ENCODE peak calls at places on chromosome 18, in six cellular contexts. F is K562, Z is HCT116, N is GM12878, T is HepG2, P is H1. V is an unnamed sample. For H3K4me1, the result is how much of the 10 kb centered on the place peaks cover.

GRCh38 chr18:60549338-60549960 is 176.9 kb upstream of the MC4R start:
- DNase-seq in N (no peak), P (peak), F (peak), Z (peak), T (peak), V (peak)

GRCh38 chr18:36179562-36180334 is 7.5 kb upstream of the MOCOS start:
- DNase-seq in T (no peak), Z (no peak), N (no peak), P (no peak), F (peak), V (no peak)

GRCh38 chr18:12394428-12394827 is 13.3 kb upstream of the PRELID3A start:
- DNase-seq in N (no peak), F (no peak), P (no peak), T (no peak), Z (no peak), V (no peak)

GRCh38 chr18:9869713-9870430 is 15.9 kb upstream of the TXNDC2 start:
- DNase-seq in P (no peak), T (peak), N (peak), Z (peak), F (peak), V (no peak)

GRCh38 chr18:31497711-31498449 is at the start of gene DSG2:
- DNase-seq in T (peak), N (no peak), F (peak), P (peak), Z (no peak), V (no peak)

GRCh38 chr18:5600376-5601071 is 56.7 kb upstream of the EPB41L3 start:
- DNase-seq in Z (no peak), F (peak), T (peak), N (no peak), P (no peak), V (no peak)

GRCh38 chr18:68455229-68455603 is 259.7 kb downstream of the TMX3 start:
- DNase-seq in F (no peak), Z (no peak), N (no peak), T (no peak), P (no peak), V (no peak)

GRCh38 chr18:25826823-25827617 is 263.4 kb downstream of the SS18 start:
- DNase-seq in F (no peak), N (no peak), Z (no peak), T (peak), P (no peak), V (no peak)

GRCh38 chr18:61398961-61399632 is 65.9 kb downstream of the CDH20 start:
- DNase-seq in T (no peak), Z (no peak), P (no peak), N (no peak), F (no peak), V (no peak)

GRCh38 chr18:11310476-11311086 is 161.2 kb upstream of the PIEZO2 start:
- DNase-seq in F (peak), T (peak), Z (peak), P (no peak), N (no peak), V (peak)

GRCh38 chr18:11115268-11115667 is 34.1 kb downstream of the PIEZO2 start:
- DNase-seq in Z (no peak), F (no peak), T (no peak), N (no peak), P (no peak), V (no peak)

GRCh38 chr18:9846162-9846915 is 39.4 kb upstream of the TXNDC2 start:
- DNase-seq in Z (no peak), N (no peak), P (no peak), T (no peak), F (no peak), V (no peak)

GRCh38 chr18:34651586-34652369 is 58.3 kb upstream of the DTNA start:
- DNase-seq in P (no peak), Z (no peak), F (no peak), T (no peak), N (no peak), V (no peak)

GRCh38 chr18:72542993-72543361 is 1.2 kb downstream of the CBLN2 start:
- DNase-seq in P (no peak), T (no peak), N (no peak), F (no peak), Z (no peak), V (no peak)

GRCh38 chr18:40152859-40153258 is 1802.2 kb upstream of the PIK3C3 start:
- DNase-seq in F (no peak), T (peak), P (no peak), N (no peak), Z (no peak), V (no peak)

GRCh38 chr18:68549257-68549871 is 165.5 kb downstream of the TMX3 start:
- DNase-seq in T (no peak), N (no peak), Z (no peak), F (no peak), P (no peak), V (no peak)

GRCh38 chr18:398866-399637 is 101.4 kb downstream of the COLEC12 start:
- DNase-seq in N (no peak), P (no peak), Z (no peak), F (no peak), T (no peak), V (no peak)

GRCh38 chr18:78681934-78682333 is 297.7 kb upstream of the SALL3 start:
- DNase-seq in Z (no peak), N (no peak), T (no peak), F (no peak), P (no peak), V (no peak)

GRCh38 chr18:53838796-53839195 is 385.7 kb downstream of the MBD2 start:
- DNase-seq in F (no peak), Z (no peak), T (no peak), P (no peak), N (no peak), V (no peak)

GRCh38 chr18:68362907-68363306 is 352.0 kb downstream of the TMX3 start:
- DNase-seq in T (no peak), F (no peak), P (no peak), Z (no peak), N (no peak), V (no peak)

GRCh38 chr18:10285283-10285640 is 169.2 kb upstream of the APCDD1 start:
- DNase-seq in N (peak), P (no peak), T (no peak), F (no peak), Z (no peak), V (no peak)

GRCh38 chr18:53937037-53937436 is 287.4 kb downstream of the MBD2 start:
- DNase-seq in P (no peak), Z (no peak), T (no peak), F (no peak), N (no peak), V (no peak)

GRCh38 chr18:60446821-60447220 is 74.2 kb upstream of the MC4R start:
- DNase-seq in F (no peak), Z (no peak), N (no peak), P (no peak), T (no peak), V (no peak)

GRCh38 chr18:10856146-10856545 is 293.2 kb downstream of the PIEZO2 start:
- DNase-seq in T (no peak), P (no peak), F (no peak), N (no peak), Z (no peak), V (no peak)

GRCh38 chr18:39742015-39742466 is 2176.4 kb upstream of the CELF4 start:
- DNase-seq in N (no peak), T (no peak), P (no peak), Z (no peak), F (no peak), V (no peak)

GRCh38 chr18:67665266-67665665 is 148.7 kb upstream of the DSEL start:
- DNase-seq in T (no peak), P (no peak), F (no peak), N (no peak), Z (no peak), V (no peak)

GRCh38 chr18:49747876-49748275 is 65.5 kb downstream of the ACAA2 start:
- DNase-seq in T (no peak), N (no peak), F (no peak), P (no peak), Z (no peak), V (no peak)

GRCh38 chr18:65610939-65611338 is 139.9 kb upstream of the CDH7 start:
- DNase-seq in Z (no peak), F (no peak), N (no peak), T (no peak), P (peak), V (peak)

GRCh38 chr18:73355076-73355475 is 487.3 kb upstream of the NETO1 start:
- DNase-seq in P (no peak), N (no peak), T (no peak), F (no peak), Z (no peak), V (no peak)

GRCh38 chr18:21853020-21853419 is 112.4 kb downstream of the MIB1 start:
- DNase-seq in P (no peak), T (no peak), Z (no peak), F (no peak), N (peak), V (no peak)

GRCh38 chr18:46034230-46034629 is 37.8 kb downstream of the PSTPIP2 start:
- DNase-seq in T (no peak), F (no peak), N (no peak), Z (no peak), P (no peak), V (no peak)

DNA sequence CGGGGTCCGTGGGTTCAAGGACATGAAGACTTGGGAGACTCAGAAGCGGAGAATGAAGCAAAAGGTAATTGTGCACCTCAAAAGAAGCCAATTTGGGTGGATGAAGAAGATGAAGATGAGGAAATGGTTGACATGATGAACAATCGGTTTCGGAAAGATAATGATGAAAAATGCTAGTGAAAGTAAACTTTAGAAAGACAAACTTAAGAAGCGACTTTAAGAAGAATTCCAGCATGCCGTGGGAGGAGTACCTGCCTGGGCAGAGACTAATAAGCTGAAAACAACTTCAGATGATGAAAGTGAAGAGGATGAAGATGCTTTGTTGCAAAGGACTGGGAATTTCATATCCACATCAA is 43.5 kb downstream of the PSTPIP2 start:
- DNase-seq in N (no peak), T (no peak), F (no peak), P (no peak), Z (no peak), V (no peak)
- H3K4me3 ChIP-seq in N (peak), T (peak), F (no peak), P (peak), Z (no peak), V (no peak)

DNA sequence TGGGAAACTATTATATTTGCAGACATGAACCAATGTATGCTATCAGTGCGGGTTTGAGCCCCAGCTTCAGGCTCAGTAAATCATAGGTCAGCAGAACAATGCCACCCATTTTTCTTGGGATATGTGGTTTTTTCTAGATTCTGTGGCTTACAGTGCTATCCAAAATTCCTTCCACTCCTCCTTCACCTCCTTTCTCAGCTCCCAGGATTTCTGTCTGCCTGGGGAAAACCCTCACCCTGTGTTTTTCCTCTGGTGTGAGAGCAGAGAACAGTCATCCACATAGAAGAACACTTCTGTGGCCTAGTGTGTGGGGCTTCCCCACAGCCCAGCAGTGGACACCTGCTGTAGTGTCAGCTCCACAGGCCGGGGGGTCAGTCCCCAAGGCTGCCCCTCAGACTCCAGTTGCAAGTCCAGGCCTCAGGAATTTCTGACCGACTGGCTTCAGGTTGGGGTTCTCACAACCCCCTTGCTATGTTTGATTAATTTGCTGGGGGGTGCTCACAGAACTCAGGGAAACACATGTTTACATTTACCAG is 238.2 kb downstream of the LDLRAD4 start:
- DNase-seq in Z (no peak), N (no peak), F (no peak), T (no peak), P (no peak), V (no peak)
- H3K4me1 ChIP-seq in Z (under half), N (under half), F (under half), T (under half), P (under half), V (under half)

DNA sequence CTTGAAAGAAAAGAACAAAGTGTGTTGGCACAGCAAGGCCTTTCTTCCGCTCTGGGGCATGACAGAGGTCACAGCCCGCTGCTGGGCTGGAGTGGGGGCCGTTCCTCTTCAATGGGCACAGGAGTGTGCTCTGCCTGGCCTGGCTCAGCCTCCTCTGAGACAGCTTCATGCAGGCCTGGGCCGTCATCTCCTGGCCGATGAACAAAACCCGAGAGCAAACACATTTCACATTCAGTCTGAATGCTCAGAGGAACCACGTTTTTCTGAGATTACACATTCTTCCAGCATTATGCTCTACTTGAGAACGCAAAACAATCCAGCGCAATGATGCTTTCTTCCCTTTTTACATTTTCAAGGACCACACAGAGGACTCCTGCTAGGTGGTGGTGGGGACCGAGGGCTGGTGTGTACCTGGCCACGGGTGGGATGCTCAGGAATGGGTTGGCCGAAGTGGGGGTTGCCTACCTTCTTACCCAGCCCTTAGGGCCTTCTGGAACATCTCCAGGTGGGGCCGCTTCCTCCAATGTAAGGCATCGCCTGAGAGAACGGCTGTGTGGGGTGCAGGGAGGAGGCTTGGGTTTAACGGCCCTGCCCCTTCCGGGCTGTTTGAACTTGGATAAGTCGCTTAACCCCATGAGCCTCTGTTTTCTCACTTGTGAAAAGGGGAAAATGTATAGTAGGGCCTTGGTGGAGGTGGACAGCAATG is 34.8 kb downstream of the EMILIN2 start:
- DNase-seq in T (no peak), F (no peak), Z (no peak), N (no peak), P (no peak), V (no peak)
- TF ChIP-seq YY1 in T (no peak), F (no peak), Z (no peak), N (no peak), P (no peak), V (no peak)

GRCh38 chr18:59219672-59220163 is at the start of gene GRP:
- DNase-seq in F (no peak), N (no peak), Z (no peak), P (no peak), T (no peak), V (no peak)

GRCh38 chr18:59222341-59222740 is 2.4 kb downstream of the GRP start:
- DNase-seq in F (no peak), N (no peak), P (no peak), T (no peak), Z (no peak), V (no peak)

GRCh38 chr18:59218018-59218417 is 1.9 kb upstream of the GRP start:
- DNase-seq in N (no peak), Z (no peak), P (no peak), F (no peak), T (no peak), V (no peak)

GRCh38 chr18:59220784-59221765 is 1.1 kb downstream of the GRP start:
- DNase-seq in T (no peak), F (no peak), N (no peak), P (no peak), Z (no peak), V (no peak)

DNA sequence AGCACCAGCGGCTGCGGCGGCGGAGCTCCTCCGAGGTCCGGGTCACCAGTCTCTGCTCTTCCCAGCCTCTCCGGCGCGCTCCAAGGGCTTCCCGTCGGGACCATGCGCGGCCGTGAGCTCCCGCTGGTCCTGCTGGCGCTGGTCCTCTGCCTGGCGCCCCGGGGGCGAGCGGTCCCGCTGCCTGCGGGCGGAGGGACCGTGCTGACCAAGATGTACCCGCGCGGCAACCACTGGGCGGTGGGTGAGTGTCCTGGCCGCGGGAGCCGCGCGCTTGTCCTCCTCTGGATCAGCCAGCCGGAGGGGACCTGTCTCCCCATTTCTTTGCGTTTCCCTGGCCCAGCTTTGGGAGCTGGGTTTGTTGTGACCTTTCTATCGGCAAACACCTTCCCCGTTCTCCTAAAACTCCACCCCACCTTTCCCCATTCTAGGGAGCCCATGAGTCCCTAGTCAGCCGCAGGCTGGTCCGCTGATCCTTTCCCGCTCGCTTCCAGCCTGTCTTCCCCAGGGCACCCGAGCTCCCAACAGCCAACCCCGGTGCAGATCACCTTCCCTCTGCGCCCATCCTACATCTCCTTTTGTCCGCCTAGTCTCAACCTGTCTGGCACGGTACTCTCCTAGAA is 316 bp downstream of the GRP start:
- DNase-seq in T (no peak), F (no peak), P (no peak), N (no peak), Z (no peak), V (no peak)
- H3K4me3 ChIP-seq in T (no peak), F (no peak), P (peak), N (no peak), Z (no peak), V (peak)

GRCh38 chr18:62751977-62752376 is 36.6 kb downstream of the PHLPP1 start:
- DNase-seq in N (no peak), P (no peak), Z (no peak), T (no peak), F (no peak), V (no peak)
- H3K4me1 ChIP-seq in N (under half), P (under half), Z (under half), T (half or more), F (under half), V (under half)

DNA sequence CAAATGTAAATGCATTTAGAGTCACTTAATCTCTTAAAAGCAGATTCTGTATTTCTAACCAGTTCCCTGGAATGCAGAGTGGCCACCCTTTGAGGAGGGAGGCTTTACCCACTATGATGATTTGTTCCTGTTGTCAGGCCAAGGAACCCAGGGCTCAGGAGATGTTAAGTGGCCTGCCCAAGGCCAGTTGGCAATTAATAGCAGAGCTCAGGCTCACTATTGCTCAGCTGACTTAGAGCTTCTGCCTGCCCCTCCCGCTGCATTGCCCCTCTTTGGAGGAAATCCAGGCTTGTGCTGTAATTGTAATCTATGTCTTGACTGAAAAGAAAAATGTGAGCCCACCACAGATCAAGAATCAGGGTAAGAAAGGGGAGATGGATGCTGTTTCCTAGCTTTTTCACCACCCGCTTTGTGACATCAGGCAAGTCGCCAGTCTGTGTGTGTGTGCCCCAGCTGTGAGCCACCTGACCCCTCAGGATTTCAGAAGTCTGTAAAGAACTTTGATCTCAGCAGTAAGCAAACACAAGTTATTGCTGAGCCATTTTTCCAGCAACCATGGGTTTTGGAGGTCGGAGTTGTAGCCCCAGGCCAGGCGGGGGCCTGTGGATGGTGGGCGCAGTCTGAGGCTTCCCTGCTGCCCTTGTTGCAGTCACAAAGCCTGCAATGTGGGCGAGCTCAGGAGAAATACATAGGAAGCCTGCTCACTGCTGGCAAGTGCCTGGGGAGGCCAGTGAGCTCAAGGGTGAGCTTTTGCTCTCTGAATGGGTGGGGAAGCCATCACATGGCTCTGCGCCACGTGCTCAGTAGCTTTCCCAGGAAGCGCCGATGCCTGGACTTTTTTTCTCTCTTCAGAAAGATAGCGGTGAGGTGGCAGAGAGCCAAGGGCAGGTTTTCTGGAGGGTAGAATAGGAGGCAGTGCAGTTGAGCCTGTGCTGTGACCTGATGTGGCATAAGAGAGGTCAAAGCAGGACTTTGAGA is 6.0 kb downstream of the CABLES1 start:
- DNase-seq in Z (no peak), P (no peak), N (no peak), T (peak), F (no peak), V (no peak)
- TF ChIP-seq YY1 in Z (no peak), P (no peak), N (no peak), T (peak), F (no peak), V (no peak)

GRCh38 chr18:8627540-8627939 is 18.3 kb downstream of the RAB12 start:
- DNase-seq in T (peak), Z (no peak), F (no peak), P (no peak), N (no peak), V (no peak)
- H3K4me3 ChIP-seq in T (no peak), Z (no peak), F (no peak), P (no peak), N (no peak), V (no peak)

DNA sequence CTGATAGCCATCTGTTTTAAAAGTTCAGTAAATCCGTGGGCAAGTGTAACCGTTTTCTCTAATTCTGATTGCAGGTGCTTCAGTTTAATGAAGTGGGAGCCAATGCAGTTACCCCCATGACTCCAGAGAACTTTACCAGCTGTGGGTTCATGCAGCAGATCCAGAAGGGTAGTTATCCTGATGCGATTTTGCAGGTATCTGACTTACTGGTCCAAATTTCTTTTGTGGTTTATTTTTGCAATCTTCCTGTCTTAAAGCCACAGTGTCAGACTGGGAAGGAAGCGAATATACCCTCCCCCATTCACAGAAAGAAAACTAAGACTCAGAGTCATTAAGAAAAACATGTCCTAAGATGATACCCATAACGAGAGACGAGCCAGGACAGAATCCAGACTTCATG is 7.7 kb downstream of the SERPINB2 start:
- DNase-seq in Z (no peak), F (no peak), P (no peak), N (no peak), T (no peak), V (no peak)
- H3K4me1 ChIP-seq in Z (under half), F (under half), P (under half), N (under half), T (under half), V (under half)

GRCh38 chr18:48743046-48743445 is 204.2 kb downstream of the CTIF start:
- DNase-seq in P (no peak), Z (no peak), N (no peak), F (no peak), T (no peak), V (no peak)
- TF ChIP-seq YY1 in P (no peak), Z (no peak), N (no peak), F (no peak), T (no peak), V (no peak)

V was measured in NT2/D1.